ENCODE peak calls at places on chromosomes 2 and 18, in eight cellular contexts. V is GM18507; M is stimulated activated CD4-positive, alpha-beta T cell treated with anti-CD3 and anti-CD28 coated beads, Interleukin-4, amount 100 ng/mL, for 48 hours; Q is small intestine; G is Caki2; U is amygdala; A is HCT116; F is uterus. O is an unnamed sample.

GRCh38 chr2:73130790-73131189 is 18.0 kb upstream of the RAB11FIP5 start:
- DNase-seq in V (no peak), M (no peak), Q (no peak), G (no peak), U (no peak), A (no peak), F (no peak), O (no peak)

GRCh38 chr2:185202416-185202815 is 536.2 kb upstream of the FSIP2 start:
- DNase-seq in V (no peak), M (no peak), Q (no peak), G (no peak), U (no peak), A (no peak), F (no peak), O (no peak)

GRCh38 chr2:187475499-187476248 is 27.6 kb upstream of the CALCRL start:
- DNase-seq in V (no peak), M (no peak), Q (no peak), G (no peak), U (no peak), A (no peak), F (no peak), O (no peak)

GRCh38 chr2:25528173-25528572 is 145.2 kb downstream of the DTNB start:
- DNase-seq in V (no peak), M (no peak), Q (no peak), G (no peak), U (no peak), A (no peak), F (no peak), O (no peak)

GRCh38 chr2:106944220-106944619 is 58.3 kb upstream of the ST6GAL2 start:
- DNase-seq in V (no peak), M (no peak), Q (no peak), G (no peak), U (no peak), A (no peak), F (no peak), O (no peak)

GRCh38 chr18:72867721-72868665 is at the start of gene NETO1:
- DNase-seq in V (no peak), M (no peak), Q (no peak), G (peak; percentile 41), U (no peak), A (no peak), F (no peak), O (no peak)

GRCh38 chr2:17912266-17912691 is 33.8 kb downstream of the KCNS3 start:
- DNase-seq in V (no peak), M (no peak), Q (no peak), G (no peak), U (no peak), A (no peak), F (no peak), O (peak; percentile 37)

GRCh38 chr2:128489580-128490273 is 171.1 kb upstream of the HS6ST1 start:
- DNase-seq in V (no peak), M (no peak), Q (no peak), G (no peak), U (no peak), A (no peak), F (no peak), O (no peak)

GRCh38 chr2:7358865-7359264 is 441.7 kb downstream of the RNF144A start:
- DNase-seq in V (no peak), M (no peak), Q (no peak), G (no peak), U (no peak), A (no peak), F (no peak), O (no peak)

GRCh38 chr2:212537311-212538155 is 1.1 kb downstream of the ERBB4 start:
- DNase-seq in V (no peak), M (no peak), Q (no peak), G (peak; percentile 14), U (peak; percentile 66), A (no peak), F (no peak), O (peak; percentile 30)

GRCh38 chr2:236714061-236714460 is 144.4 kb downstream of the ACKR3 start:
- DNase-seq in V (no peak), M (no peak), Q (no peak), G (peak; percentile 23), U (no peak), A (no peak), F (no peak), O (no peak)

GRCh38 chr2:17830053-17831034 is 14.1 kb downstream of the MSGN1 start:
- DNase-seq in V (peak; percentile 33), M (peak; percentile 54), Q (peak; percentile 36), G (peak; percentile 63), U (peak; percentile 65), A (peak; percentile 82), F (peak; percentile 38), O (peak; percentile 63)

GRCh38 chr2:60484080-60484737 is 69.2 kb downstream of the BCL11A start:
- DNase-seq in V (no peak), M (no peak), Q (no peak), G (no peak), U (no peak), A (no peak), F (no peak), O (peak; percentile 24)

GRCh38 chr2:213316001-213316735 is 31.9 kb downstream of the SPAG16 start:
- DNase-seq in V (no peak), M (no peak), Q (no peak), G (peak; percentile 39), U (no peak), A (peak; percentile 39), F (no peak), O (no peak)

GRCh38 chr2:232982926-232983668 is 30.0 kb downstream of the NGEF start:
- DNase-seq in V (no peak), M (no peak), Q (no peak), G (no peak), U (no peak), A (no peak), F (no peak), O (no peak)

GRCh38 chr18:76458522-76459311 is 36.3 kb downstream of the ZNF516 start:
- DNase-seq in V (no peak), M (no peak), Q (no peak), G (no peak), U (no peak), A (no peak), F (no peak), O (no peak)

GRCh38 chr2:88481937-88482336 is 29.4 kb upstream of the FOXI3 start:
- DNase-seq in V (no peak), M (no peak), Q (no peak), G (no peak), U (no peak), A (no peak), F (no peak), O (no peak)

GRCh38 chr18:22703883-22704626 is 229.1 kb upstream of the RBBP8 start:
- DNase-seq in V (peak; percentile 18), M (no peak), Q (peak; percentile 81), G (peak; percentile 30), U (no peak), A (peak; percentile 52), F (no peak), O (peak; percentile 56)

GRCh38 chr18:62119884-62120283 is 67.0 kb downstream of the PIGN start:
- DNase-seq in V (no peak), M (no peak), Q (no peak), G (no peak), U (no peak), A (no peak), F (no peak), O (no peak)

GRCh38 chr18:50751490-50751889 is 68.3 kb downstream of the MRO start:
- DNase-seq in V (no peak), M (no peak), Q (no peak), G (no peak), U (no peak), A (no peak), F (no peak), O (no peak)

GRCh38 chr18:54250846-54251251 is 18.5 kb upstream of the POLI start:
- DNase-seq in V (no peak), M (no peak), Q (no peak), G (no peak), U (no peak), A (no peak), F (no peak), O (peak; percentile 69)

GRCh38 chr2:218375212-218375611 is 6.9 kb upstream of the SLC11A1 start:
- DNase-seq in V (no peak), M (no peak), Q (no peak), G (no peak), U (no peak), A (no peak), F (no peak), O (no peak)

GRCh38 chr2:64212346-64212745 is 68.1 kb upstream of the PELI1 start:
- DNase-seq in V (no peak), M (no peak), Q (no peak), G (peak; percentile 39), U (no peak), A (no peak), F (no peak), O (peak; percentile 45)

GRCh38 chr2:40197121-40197520 is 254.8 kb downstream of the SLC8A1 start:
- DNase-seq in V (no peak), M (no peak), Q (no peak), G (no peak), U (no peak), A (no peak), F (no peak), O (no peak)

GRCh38 chr2:119760876-119761275 is 1.2 kb downstream of the PTPN4 start:
- DNase-seq in V (no peak), M (no peak), Q (peak; percentile 23), G (peak; percentile 19), U (no peak), A (no peak), F (no peak), O (peak; percentile 25)

GRCh38 chr2:20619624-20620024 is 31.3 kb downstream of the HS1BP3 start:
- DNase-seq in V (no peak), M (no peak), Q (no peak), G (no peak), U (no peak), A (no peak), F (peak; percentile 27), O (no peak)

GRCh38 chr2:27887122-27887521 is 3.1 kb downstream of the RBKS start:
- DNase-seq in V (no peak), M (no peak), Q (peak; percentile 82), G (peak; percentile 59), U (no peak), A (no peak), F (no peak), O (no peak)

GRCh38 chr2:187509667-187510417 is 44.4 kb downstream of the TFPI start:
- DNase-seq in V (no peak), M (no peak), Q (no peak), G (no peak), U (no peak), A (no peak), F (no peak), O (no peak)

GRCh38 chr2:139031722-139032121 is 251.5 kb upstream of the NXPH2 start:
- DNase-seq in V (no peak), M (no peak), Q (no peak), G (peak; percentile 2), U (no peak), A (peak; percentile 48), F (no peak), O (peak; percentile 34)

GRCh38 chr18:10353791-10354190 is 100.6 kb upstream of the APCDD1 start:
- DNase-seq in V (no peak), M (no peak), Q (no peak), G (no peak), U (no peak), A (no peak), F (no peak), O (no peak)

GRCh38 chr2:98545591-98545990 is 62.7 kb downstream of the COA5 start:
- DNase-seq in V (no peak), M (no peak), Q (no peak), G (no peak), U (no peak), A (no peak), F (no peak), O (no peak)